ENCODE peak calls at places on chromosomes 7 and 10, in ten cellular contexts. S is H9; I is SHP77; F is IMR-90; Z is Calu3; G is stimulated activated CD4-positive, alpha-beta T cell treated with anti-CD3 and anti-CD28 coated beads, Interleukin-15, amount 100 ng/mL, for 48 hours; K is naive thymus-derived CD8-positive, alpha-beta T cell; O is EL; W is neural crest cell; D is activated effector memory CD4-positive, alpha-beta T cell treated with anti-CD3 and anti-CD28 coated beads, Interleukin-2, amount 50 U/mL, for 16 hours. M is an unnamed sample.

GRCh38 chr10:95229724-95230627 is 35.9 kb downstream of the ACSM6 start:
- DNase-seq in S (peak; percentile 84), I (no peak), F (peak; percentile 98), Z (no peak), G (no peak), K (no peak), O (peak; percentile 99), W (no peak), D (no peak), M (no peak)

GRCh38 chr10:113982745-113983144 is 60.9 kb upstream of the ADRB1 start:
- DNase-seq in S (no peak), I (no peak), F (no peak), Z (peak; percentile 50), G (no peak), K (no peak), O (no peak), W (no peak), D (no peak), M (no peak)

GRCh38 chr10:43822509-43823236 is 174.0 kb upstream of the ZNF32 start:
- DNase-seq in S (no peak), I (no peak), F (no peak), Z (no peak), G (no peak), K (no peak), O (peak; percentile 37), W (no peak), D (no peak), M (no peak)

GRCh38 chr7:1466524-1467271 is 7.4 kb upstream of the MICALL2 start:
- DNase-seq in S (peak; percentile 75), I (peak; percentile 18), F (peak; percentile 41), Z (peak; percentile 86), G (no peak), K (no peak), O (peak; percentile 64), W (peak; percentile 43), D (no peak), M (no peak)

GRCh38 chr10:60921631-60922030 is 22.4 kb downstream of the RHOBTB1 start:
- DNase-seq in S (no peak), I (no peak), F (no peak), Z (no peak), G (no peak), K (no peak), O (no peak), W (no peak), D (no peak), M (no peak)

GRCh38 chr10:88920198-88920597 is 32.4 kb downstream of the ACTA2 start:
- DNase-seq in S (no peak), I (no peak), F (peak; percentile 31), Z (no peak), G (no peak), K (no peak), O (peak; percentile 29), W (no peak), D (no peak), M (no peak)

GRCh38 chr10:106935978-106936451 is 228.5 kb downstream of the SORCS1 start:
- DNase-seq in S (no peak), I (no peak), F (no peak), Z (no peak), G (no peak), K (no peak), O (no peak), W (no peak), D (no peak), M (no peak)

GRCh38 chr7:138982204-138982623 is 1.0 kb upstream of the KIAA1549 start:
- DNase-seq in S (no peak), I (no peak), F (no peak), Z (no peak), G (no peak), K (no peak), O (peak; percentile 4), W (no peak), D (no peak), M (no peak)

GRCh38 chr7:45718464-45719330 is 144.5 kb downstream of the ADCY1 start:
- DNase-seq in S (peak; percentile 23), I (no peak), F (peak; percentile 10), Z (no peak), G (no peak), K (no peak), O (peak; percentile 37), W (no peak), D (no peak), M (no peak)

GRCh38 chr7:6545398-6546126 is 5.7 kb downstream of the GRID2IP start:
- DNase-seq in S (no peak), I (no peak), F (no peak), Z (no peak), G (no peak), K (no peak), O (no peak), W (no peak), D (no peak), M (no peak)

GRCh38 chr7:99525713-99526440 is 21.4 kb downstream of the ZKSCAN5 start:
- DNase-seq in S (no peak), I (no peak), F (no peak), Z (peak; percentile 10), G (peak; percentile 15), K (no peak), O (no peak), W (no peak), D (no peak), M (no peak)

GRCh38 chr7:128110641-128111365 is 79.6 kb upstream of the LRRC4 start:
- DNase-seq in S (no peak), I (no peak), F (no peak), Z (no peak), G (no peak), K (no peak), O (no peak), W (no peak), D (peak; percentile 58), M (no peak)

GRCh38 chr7:69067397-69067796 is 530.9 kb upstream of the AUTS2 start:
- DNase-seq in S (peak; percentile 78), I (peak; percentile 22), F (no peak), Z (no peak), G (no peak), K (no peak), O (no peak), W (no peak), D (no peak), M (no peak)